ENCODE peak calls at places on chromosomes 2 and 18, in nine cellular contexts. R is tibial artery, G is SJCRH30, X is suprapubic skin, E is foreskin fibroblast, B is choroid plexus epithelial cell, Z is right cardiac atrium, U is tibial nerve, V is lower lobe of right lung. W is an unnamed sample.

GRCh38 chr2:120964819-120965218 is 229.2 kb downstream of the GLI2 start:
- DNase-seq in Z (no peak), U (no peak), G (no peak), V (no peak), R (no peak), X (no peak), E (peak), B (no peak), W (no peak)

GRCh38 chr18:24013061-24013460 is 1.5 kb upstream of the TTC39C start:
- DNase-seq in X (no peak), R (no peak), V (no peak), E (peak), Z (no peak), U (no peak), G (no peak), B (no peak), W (no peak)

GRCh38 chr18:12839526-12840196 is 44.4 kb downstream of the PTPN2 start:
- DNase-seq in B (peak), R (no peak), Z (no peak), G (no peak), V (no peak), X (no peak), E (peak), U (no peak), W (peak)

GRCh38 chr2:99970292-99970868 is 172.0 kb downstream of the AFF3 start:
- DNase-seq in U (no peak), G (no peak), X (no peak), Z (no peak), V (no peak), E (peak), B (peak), R (no peak), W (no peak)

GRCh38 chr2:226123307-226123706 is 676.3 kb downstream of the IRS1 start:
- DNase-seq in X (no peak), R (no peak), Z (no peak), E (peak), G (no peak), B (no peak), U (no peak), V (no peak), W (no peak)

GRCh38 chr2:16635796-16636699 is 29.6 kb downstream of the CYRIA start:
- DNase-seq in E (no peak), R (no peak), V (no peak), G (no peak), U (no peak), X (no peak), B (peak), Z (no peak), W (no peak)

GRCh38 chr2:47274054-47274779 is 119.1 kb upstream of the STPG4 start:
- DNase-seq in B (peak), V (no peak), R (no peak), X (no peak), G (no peak), U (no peak), Z (no peak), E (peak), W (peak)

GRCh38 chr2:151334082-151334815 is 23.1 kb upstream of the TNFAIP6 start:
- DNase-seq in R (no peak), B (peak), X (no peak), G (no peak), U (no peak), E (peak), V (no peak), Z (peak), W (peak)

GRCh38 chr2:152961376-152961775 is 243.0 kb downstream of the ARL6IP6 start:
- DNase-seq in E (no peak), V (no peak), B (no peak), Z (no peak), G (no peak), R (no peak), X (no peak), U (no peak), W (no peak)

GRCh38 chr2:172972005-172972619 is 103.5 kb upstream of the MAP3K20 start:
- DNase-seq in X (no peak), R (no peak), Z (peak), V (peak), U (no peak), E (peak), G (peak), B (peak), W (no peak)

GRCh38 chr2:182360012-182360662 is 66.7 kb downstream of the PDE1A start:
- DNase-seq in G (no peak), U (no peak), E (peak), R (peak), B (peak), V (no peak), Z (peak), X (no peak), W (no peak)

GRCh38 chr2:120949027-120949956 is 213.6 kb downstream of the GLI2 start:
- DNase-seq in U (no peak), G (peak), X (no peak), E (no peak), R (no peak), V (no peak), Z (no peak), B (no peak), W (no peak)

GRCh38 chr18:52341617-52342381 is 1.8 kb downstream of the DCC start:
- DNase-seq in Z (peak), B (peak), E (peak), X (no peak), U (no peak), V (no peak), G (no peak), R (no peak), W (no peak)

GRCh38 chr2:34102359-34102758 is 503.3 kb upstream of the FAM98A start:
- DNase-seq in E (peak), X (no peak), R (no peak), U (no peak), G (no peak), B (peak), Z (no peak), V (no peak), W (peak)

GRCh38 chr2:10533811-10534321 is 85.7 kb upstream of the ODC1 start:
- DNase-seq in B (peak), G (peak), Z (no peak), X (peak), E (no peak), U (no peak), R (peak), V (no peak), W (no peak)

GRCh38 chr2:234278556-234279286 is 218.2 kb downstream of the ARL4C start:
- DNase-seq in G (no peak), E (no peak), X (no peak), B (no peak), Z (no peak), U (no peak), V (no peak), R (no peak), W (no peak)

GRCh38 chr2:170715062-170715931 is at the start of gene SP5:
- DNase-seq in Z (peak), X (peak), V (peak), E (peak), G (no peak), B (peak), U (peak), R (peak), W (no peak)

GRCh38 chr2:54331095-54331835 is 75.2 kb upstream of the TSPYL6 start:
- DNase-seq in R (no peak), U (no peak), Z (no peak), B (no peak), V (no peak), E (no peak), X (no peak), G (no peak), W (no peak)

GRCh38 chr2:148130571-148130970 is 109.7 kb downstream of the MBD5 start:
- DNase-seq in X (no peak), U (no peak), B (peak), G (no peak), E (peak), V (no peak), R (no peak), Z (no peak), W (peak)

GRCh38 chr18:44781890-44782289 is 101.2 kb downstream of the SETBP1 start:
- DNase-seq in E (peak), R (no peak), Z (no peak), B (peak), V (no peak), U (no peak), G (no peak), X (no peak), W (peak)

GRCh38 chr18:77478619-77479018 is 229.0 kb downstream of the GALR1 start:
- DNase-seq in V (no peak), G (no peak), R (no peak), Z (peak), U (peak), X (peak), B (peak), E (peak), W (peak)

GRCh38 chr2:202172439-202173191 is 65.8 kb downstream of the SUMO1 start:
- DNase-seq in X (no peak), E (no peak), V (no peak), B (peak), G (no peak), R (no peak), Z (no peak), U (no peak), W (no peak)

GRCh38 chr2:219165058-219165930 is 4.5 kb downstream of the SLC23A3 start:
- DNase-seq in Z (no peak), G (no peak), B (no peak), R (peak), U (no peak), V (no peak), X (no peak), E (no peak), W (no peak)

GRCh38 chr2:102106133-102106556 is 36.4 kb upstream of the IL1R1 start:
- DNase-seq in E (peak), X (no peak), G (no peak), R (no peak), U (no peak), Z (no peak), V (no peak), B (peak), W (peak)

GRCh38 chr2:239948100-239948881 is 76.9 kb downstream of the NDUFA10 start:
- DNase-seq in E (no peak), Z (no peak), G (no peak), U (no peak), X (peak), V (peak), B (no peak), R (peak), W (no peak)

GRCh38 chr2:46283693-46284092 is 13.5 kb upstream of the EPAS1 start:
- DNase-seq in R (no peak), G (no peak), U (no peak), X (no peak), Z (no peak), E (no peak), B (no peak), V (no peak), W (no peak)

GRCh38 chr2:107648781-107649413 is 177.8 kb upstream of the RGPD4 start:
- DNase-seq in U (no peak), E (no peak), Z (no peak), G (no peak), X (no peak), V (no peak), R (no peak), B (no peak), W (no peak)

GRCh38 chr2:190215620-190216019 is 104.0 kb downstream of the HIBCH start:
- DNase-seq in Z (no peak), X (no peak), B (no peak), G (no peak), R (no peak), V (no peak), E (no peak), U (no peak), W (no peak)

GRCh38 chr2:60641866-60642788 is 88.7 kb upstream of the BCL11A start:
- DNase-seq in R (no peak), E (peak), X (no peak), U (no peak), G (peak), V (no peak), Z (no peak), B (peak), W (peak)

GRCh38 chr2:186558512-186559276 is 31.2 kb upstream of the ITGAV start:
- DNase-seq in R (no peak), U (no peak), V (no peak), G (no peak), Z (no peak), X (no peak), E (peak), B (no peak), W (no peak)

GRCh38 chr2:30629866-30630265 is 177.4 kb downstream of the CAPN13 start:
- DNase-seq in E (peak), G (no peak), V (no peak), X (no peak), B (peak), U (no peak), R (no peak), Z (no peak), W (peak)

GRCh38 chr18:14748496-14748895 is 524 bp downstream of the ANKRD30B start:
- DNase-seq in R (no peak), U (no peak), E (no peak), X (no peak), G (no peak), B (no peak), Z (no peak), V (no peak), W (no peak)

GRCh38 chr2:215435261-215435808 is 533 bp downstream of the FN1 start:
- DNase-seq in U (no peak), G (peak), Z (peak), V (peak), R (no peak), E (no peak), X (no peak), B (no peak), W (no peak)

GRCh38 chr2:215435809-215436704 is at the start of gene FN1:
- DNase-seq in V (peak), U (peak), B (peak), E (peak), R (peak), Z (peak), X (peak), G (peak), W (peak)

GRCh38 chr2:215439404-215439803 is 3.5 kb upstream of the FN1 start:
- DNase-seq in V (no peak), Z (no peak), X (no peak), G (no peak), E (no peak), R (no peak), U (no peak), B (peak), W (no peak)

GRCh38 chr2:215436705-215437570 is 1.1 kb upstream of the FN1 start:
- DNase-seq in E (peak), G (no peak), R (no peak), B (peak), Z (no peak), X (no peak), U (peak), V (peak), W (no peak)

DNA sequence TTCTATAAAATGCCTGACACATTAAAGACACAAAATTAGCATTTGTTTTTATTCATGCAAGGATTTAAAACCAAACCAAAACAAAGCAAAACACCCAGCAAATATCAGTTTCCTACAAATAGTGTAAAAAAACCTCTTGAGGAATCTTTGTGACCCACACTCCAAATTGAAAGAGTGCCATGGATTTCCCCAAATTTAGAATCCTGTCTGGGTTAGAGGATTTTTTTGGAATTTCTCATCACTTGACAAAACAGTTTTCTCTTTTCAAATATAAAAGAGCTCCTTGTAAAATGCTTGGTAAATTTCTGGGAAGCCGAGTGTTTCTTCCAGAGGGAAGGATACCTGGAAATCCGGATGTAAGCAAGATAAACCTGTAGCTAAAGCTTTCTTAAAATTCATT is 1.7 kb upstream of the FN1 start:
- DNase-seq in Z (no peak), V (no peak), G (no peak), E (peak), X (no peak), R (no peak), U (no peak), B (peak), W (no peak)
- H3K4me3 ChIP-seq in Z (peak), V (no peak), G (peak), E (peak), X (peak), R (peak), U (no peak), B (peak), W (peak)

GRCh38 chr2:1371066-1371465 is 42.2 kb upstream of the TPO start:
- DNase-seq in B (peak), U (no peak), X (no peak), V (no peak), E (no peak), R (no peak), G (no peak), Z (no peak), W (no peak)

GRCh38 chr2:1363367-1363766 is 49.9 kb upstream of the TPO start:
- DNase-seq in G (no peak), U (no peak), V (no peak), R (no peak), E (no peak), X (no peak), B (no peak), Z (no peak), W (no peak)

GRCh38 chr2:1367584-1367983 is 45.7 kb upstream of the TPO start:
- DNase-seq in V (no peak), X (no peak), E (no peak), Z (no peak), R (no peak), U (no peak), B (no peak), G (no peak), W (no peak)

GRCh38 chr2:1369905-1370304 is 43.4 kb upstream of the TPO start:
- DNase-seq in Z (no peak), R (no peak), B (no peak), E (no peak), U (no peak), G (no peak), X (no peak), V (no peak), W (no peak)

GRCh38 chr2:1366546-1367134 is 46.6 kb upstream of the TPO start:
- DNase-seq in E (no peak), B (no peak), R (no peak), U (peak), X (no peak), Z (peak), G (peak), V (peak), W (no peak)
- H3K4me3 ChIP-seq in E (no peak), B (no peak), R (no peak), U (no peak), X (no peak), Z (no peak), G (no peak), V (no peak), W (no peak)

GRCh38 chr18:38940863-38941531 is 1375.4 kb upstream of the CELF4 start:
- DNase-seq in V (no peak), Z (no peak), U (no peak), B (peak), E (peak), G (peak), X (no peak), R (no peak), W (peak)
- H3K4me3 ChIP-seq in V (peak), Z (no peak), U (peak), B (no peak), E (no peak), G (peak), X (no peak), R (no peak), W (no peak)

GRCh38 chr2:20373241-20373640 is 22.6 kb upstream of the PUM2 start:
- DNase-seq in R (no peak), B (no peak), G (no peak), X (no peak), E (no peak), U (no peak), Z (no peak), V (no peak), W (no peak)

GRCh38 chr2:20369366-20369765 is 18.7 kb upstream of the PUM2 start:
- DNase-seq in G (no peak), U (no peak), E (no peak), V (no peak), X (no peak), R (no peak), B (no peak), Z (no peak), W (no peak)

GRCh38 chr2:20370191-20370590 is 19.5 kb upstream of the PUM2 start:
- DNase-seq in V (no peak), B (no peak), U (no peak), G (no peak), X (no peak), R (no peak), Z (no peak), E (peak), W (no peak)

GRCh38 chr2:20368706-20369105 is 18.1 kb upstream of the PUM2 start:
- DNase-seq in G (no peak), X (no peak), U (no peak), R (no peak), V (no peak), E (no peak), Z (no peak), B (no peak), W (no peak)

GRCh38 chr2:20371656-20372055 is 21.0 kb upstream of the PUM2 start:
- DNase-seq in Z (no peak), B (no peak), U (no peak), G (no peak), X (no peak), R (no peak), V (no peak), E (no peak), W (no peak)
- H3K4me3 ChIP-seq in Z (no peak), B (no peak), U (no peak), G (no peak), X (no peak), R (no peak), V (no peak), E (no peak), W (no peak)

GRCh38 chr2:241269707-241270520 is 45.6 kb downstream of the HDLBP start:
- DNase-seq in Z (no peak), V (peak), R (no peak), E (no peak), B (no peak), X (no peak), U (no peak), G (no peak), W (no peak)

GRCh38 chr2:241268716-241269445 is 46.6 kb downstream of the HDLBP start:
- DNase-seq in Z (no peak), E (peak), R (no peak), X (no peak), G (no peak), U (no peak), V (no peak), B (no peak), W (no peak)

GRCh38 chr2:241272298-241272721 is 43.2 kb downstream of the HDLBP start:
- DNase-seq in R (no peak), G (peak), B (no peak), Z (peak), V (peak), U (no peak), E (peak), X (peak), W (no peak)

GRCh38 chr2:241271641-241272297 is 43.7 kb downstream of the HDLBP start:
- DNase-seq in G (peak), X (peak), U (peak), V (peak), Z (peak), R (peak), B (peak), E (peak), W (peak)

GRCh38 chr2:241270531-241270930 is 44.9 kb downstream of the HDLBP start:
- DNase-seq in Z (no peak), U (no peak), V (no peak), X (no peak), R (no peak), E (no peak), B (no peak), G (no peak), W (no peak)
- H3K4me3 ChIP-seq in Z (no peak), U (no peak), V (peak), X (peak), R (peak), E (peak), B (peak), G (no peak), W (peak)

GRCh38 chr2:40384714-40385113 is 67.2 kb downstream of the SLC8A1 start:
- DNase-seq in X (no peak), U (no peak), E (peak), G (no peak), V (no peak), B (peak), Z (no peak), R (no peak), W (peak)
- H3K4me3 ChIP-seq in X (no peak), U (no peak), E (no peak), G (no peak), V (no peak), B (no peak), Z (no peak), R (no peak), W (no peak)

W was measured in skeletal muscle cell.